ENCODE peak calls at places on chromosomes 6 and 20, in five cellular contexts. Y, Q, B, Z and H are unnamed samples.

GRCh38 chr20:52974155-52974554 is 2.0 kb downstream of the TSHZ2 start:
- DNase-seq in Y (peak; percentile 28), Q (no peak), B (no peak), Z (no peak), H (no peak)

GRCh38 chr20:54362283-54362682 is 113.1 kb upstream of the DOK5 start:
- DNase-seq in Y (no peak), Q (no peak), B (no peak), Z (no peak), H (no peak)

GRCh38 chr6:149910721-149911151 is 12.2 kb downstream of the RAET1G start:
- DNase-seq in Y (no peak), Q (no peak), B (no peak), Z (no peak), H (no peak)

GRCh38 chr20:17504898-17505663 is 26.1 kb downstream of the BFSP1 start:
- DNase-seq in Y (peak; percentile 25), Q (no peak), B (peak; percentile 75), Z (no peak), H (peak; percentile 72)

GRCh38 chr6:2140438-2141128 is 104.8 kb downstream of the GMDS start:
- DNase-seq in Y (no peak), Q (no peak), B (no peak), Z (no peak), H (no peak)

GRCh38 chr6:2037230-2037926 is 208.0 kb downstream of the GMDS start:
- DNase-seq in Y (no peak), Q (no peak), B (no peak), Z (no peak), H (no peak)

GRCh38 chr20:34643919-34644318 is 33.0 kb downstream of the PIGU start:
- DNase-seq in Y (no peak), Q (peak; percentile 59), B (no peak), Z (no peak), H (no peak)

GRCh38 chr6:57265755-57266221 is 43.7 kb upstream of the RAB23 start:
- DNase-seq in Y (no peak), Q (no peak), B (no peak), Z (no peak), H (no peak)

GRCh38 chr6:144879436-144879835 is 594.3 kb downstream of the UTRN start:
- DNase-seq in Y (no peak), Q (no peak), B (no peak), Z (no peak), H (no peak)

GRCh38 chr6:170293881-170294755 is 3.2 kb upstream of the DLL1 start:
- DNase-seq in Y (no peak), Q (no peak), B (no peak), Z (no peak), H (no peak)

GRCh38 chr6:153484056-153484455 is 353.0 kb upstream of the RGS17 start:
- DNase-seq in Y (no peak), Q (no peak), B (no peak), Z (no peak), H (no peak)

GRCh38 chr6:112038268-112038667 is 15.6 kb upstream of the CCN6 start:
- DNase-seq in Y (no peak), Q (no peak), B (no peak), Z (no peak), H (no peak)

GRCh38 chr20:8534368-8534767 is 402.3 kb downstream of the PLCB1 start:
- DNase-seq in Y (no peak), Q (no peak), B (no peak), Z (no peak), H (no peak)

GRCh38 chr6:157135691-157136090 is 187.6 kb downstream of the TMEM242 start:
- DNase-seq in Y (no peak), Q (no peak), B (no peak), Z (no peak), H (no peak)

GRCh38 chr6:153103256-153103655 is 27.8 kb downstream of the RGS17 start:
- DNase-seq in Y (no peak), Q (no peak), B (no peak), Z (no peak), H (no peak)

GRCh38 chr6:33966536-33966935 is 162.7 kb upstream of the MLN start:
- DNase-seq in Y (no peak), Q (no peak), B (no peak), Z (no peak), H (no peak)

GRCh38 chr20:63104312-63105181 is 97.8 kb upstream of the BHLHE23 start:
- DNase-seq in Y (no peak), Q (no peak), B (no peak), Z (no peak), H (no peak)

GRCh38 chr6:47391675-47392074 is 82.0 kb upstream of the TNFRSF21 start:
- DNase-seq in Y (no peak), Q (no peak), B (no peak), Z (no peak), H (no peak)

GRCh38 chr20:24489631-24490260 is 20.3 kb downstream of the SYNDIG1 start:
- DNase-seq in Y (no peak), Q (no peak), B (no peak), Z (no peak), H (no peak)

GRCh38 chr20:1622450-1622849 is 2.6 kb upstream of the SIRPB1 start:
- DNase-seq in Y (no peak), Q (no peak), B (no peak), Z (no peak), H (no peak)

GRCh38 chr6:149032599-149033405 is 284.7 kb upstream of the TAB2 start:
- DNase-seq in Y (peak; percentile 92), Q (peak; percentile 80), B (no peak), Z (peak; percentile 33), H (peak; percentile 79)

GRCh38 chr20:14142171-14142570 is 146.9 kb downstream of the MACROD2 start:
- DNase-seq in Y (peak; percentile 2), Q (no peak), B (no peak), Z (no peak), H (no peak)

GRCh38 chr20:40683221-40683893 is 5.7 kb downstream of the MAFB start:
- DNase-seq in Y (no peak), Q (no peak), B (no peak), Z (no peak), H (no peak)

GRCh38 chr20:37446286-37447032 is 74.6 kb upstream of the NNAT start:
- DNase-seq in Y (no peak), Q (no peak), B (no peak), Z (no peak), H (no peak)

GRCh38 chr6:127967708-127968107 is 66.8 kb upstream of the THEMIS start:
- DNase-seq in Y (no peak), Q (no peak), B (no peak), Z (no peak), H (no peak)

GRCh38 chr6:166615059-166615770 is 11.8 kb downstream of the RPS6KA2 start:
- DNase-seq in Y (no peak), Q (no peak), B (peak; percentile 10), Z (no peak), H (no peak)

GRCh38 chr6:2883673-2884072 is 19.4 kb downstream of the SERPINB9 start:
- DNase-seq in Y (no peak), Q (no peak), B (no peak), Z (no peak), H (no peak)

GRCh38 chr20:49765413-49765736 is 47.3 kb upstream of the SLC9A8 start:
- DNase-seq in Y (no peak), Q (no peak), B (no peak), Z (no peak), H (no peak)

GRCh38 chr20:58980711-58981563 is at the start of gene NELFCD:
- DNase-seq in Y (no peak), Q (peak; percentile 9), B (peak; percentile 96), Z (peak; percentile 91), H (peak; percentile 88)

GRCh38 chr6:9520417-9521151 is 894.3 kb downstream of the TFAP2A start:
- DNase-seq in Y (peak; percentile 25), Q (peak; percentile 75), B (no peak), Z (no peak), H (peak; percentile 66)

GRCh38 chr6:624979-625378 is 31.9 kb downstream of the HUS1B start:
- DNase-seq in Y (peak; percentile 36), Q (no peak), B (no peak), Z (no peak), H (no peak)

GRCh38 chr6:105941616-105942412 is 144.3 kb upstream of the PRDM1 start:
- DNase-seq in Y (no peak), Q (peak; percentile 24), B (no peak), Z (no peak), H (no peak)

GRCh38 chr6:24720131-24720603 is 1.2 kb upstream of the C6orf62 start:
- DNase-seq in Y (no peak), Q (no peak), B (peak; percentile 83), Z (peak; percentile 64), H (peak; percentile 82)

GRCh38 chr6:150252714-150253444 is 110.0 kb downstream of the PPP1R14C start:
- DNase-seq in Y (no peak), Q (no peak), B (no peak), Z (no peak), H (no peak)